ENCODE peak calls at places on chromosomes 6 and 20, in nine cellular contexts. W is left cardiac atrium; I is AG10803; X is spleen; U is ecto neural progenitor cell; C is mammary epithelial cell; T is activated T-helper 2 cell treated with anti-CD3 and anti-CD28 coated beads, Interferon-gamma antibody, Interleukin-2, Interleukin-4, amounts not matched to agents 10 μg/mL and 5 μg/mL and 100 μg/mL, durations not matched to agents 14 hours and 24 hours and 36 hours; S is iPS DF 6.9; B is DMS153. Q is an unnamed sample.

GRCh38 chr6:156634048-156634447 is 143.1 kb upstream of the ARID1B start:
- DNase-seq in T (no peak), U (no peak), X (no peak), B (no peak), S (no peak), C (no peak), I (no peak), W (no peak), Q (no peak)

GRCh38 chr6:32718879-32719278 is 22.3 kb upstream of the HLA-DQA2 start:
- DNase-seq in I (no peak), X (no peak), T (no peak), S (no peak), C (peak), U (no peak), B (no peak), W (no peak), Q (no peak)

GRCh38 chr6:170091639-170092579 is 199.0 kb downstream of the DLL1 start:
- DNase-seq in X (peak), U (peak), S (no peak), W (peak), B (no peak), T (no peak), I (no peak), C (no peak), Q (peak)

GRCh38 chr6:29294499-29294914 is 7.0 kb upstream of the OR14J1 start:
- DNase-seq in T (no peak), W (no peak), C (no peak), U (no peak), I (no peak), X (no peak), S (no peak), B (no peak), Q (no peak)

GRCh38 chr20:46122071-46122470 is 4.0 kb downstream of the CD40 start:
- DNase-seq in C (peak), B (no peak), U (no peak), W (no peak), S (no peak), I (peak), X (no peak), T (no peak), Q (peak)

GRCh38 chr20:51930775-51931174 is 128.5 kb upstream of the SALL4 start:
- DNase-seq in X (no peak), T (no peak), I (peak), U (no peak), W (peak), B (no peak), S (no peak), C (peak), Q (no peak)

GRCh38 chr6:92756912-92757311 is 662.4 kb downstream of the EPHA7 start:
- DNase-seq in U (no peak), X (no peak), B (no peak), T (no peak), S (no peak), I (peak), C (peak), W (no peak), Q (no peak)

GRCh38 chr6:162443101-162443500 is 284.5 kb downstream of the PRKN start:
- DNase-seq in I (no peak), B (no peak), C (no peak), T (no peak), W (no peak), S (no peak), X (no peak), U (no peak), Q (peak)

GRCh38 chr20:56353356-56353755 is 5.4 kb upstream of the FAM210B start:
- DNase-seq in U (no peak), S (no peak), X (no peak), I (no peak), W (no peak), C (no peak), B (no peak), T (no peak), Q (no peak)

GRCh38 chr6:32825966-32826365 is 9.2 kb upstream of the HLA-DOB start:
- DNase-seq in T (no peak), S (no peak), W (no peak), U (no peak), I (peak), X (no peak), C (peak), B (no peak), Q (no peak)

GRCh38 chr6:141183368-141183767 is 949.4 kb upstream of the GJE1 start:
- DNase-seq in S (no peak), W (no peak), X (no peak), B (no peak), I (no peak), C (no peak), T (no peak), U (no peak), Q (peak)

GRCh38 chr20:1108437-1108920 is 9.9 kb upstream of the PSMF1 start:
- DNase-seq in U (peak), X (peak), C (peak), I (peak), B (no peak), T (no peak), W (peak), S (peak), Q (peak)

GRCh38 chr6:19697744-19698290 is 139.4 kb upstream of the ID4 start:
- DNase-seq in I (peak), C (peak), T (no peak), X (no peak), W (no peak), S (no peak), U (no peak), B (no peak), Q (no peak)

GRCh38 chr20:61414455-61414991 is 162.5 kb downstream of the CDH4 start:
- DNase-seq in X (no peak), U (no peak), T (no peak), I (no peak), C (no peak), B (no peak), W (no peak), S (no peak), Q (peak)

GRCh38 chr6:307065-307814 is 15.0 kb downstream of the DUSP22 start:
- DNase-seq in S (no peak), W (peak), X (no peak), T (no peak), I (no peak), B (no peak), U (no peak), C (no peak), Q (no peak)

GRCh38 chr6:51218181-51218580 is 399.5 kb downstream of the TFAP2B start:
- DNase-seq in I (no peak), W (no peak), C (no peak), S (no peak), T (no peak), B (no peak), U (no peak), X (no peak), Q (no peak)